ENCODE peak calls at places on chromosomes 12 and 14, in six cellular contexts. V is AG09309, E is uterus, U is cardiac muscle cell, O is astrocyte, I is choroid plexus epithelial cell. B is an unnamed sample.

GRCh38 chr14:34374998-34375740 is 86.9 kb downstream of the SPTSSA start:
- DNase-seq in V (no peak), E (no peak), U (no peak), O (peak; percentile 39), I (no peak), B (no peak)

GRCh38 chr12:13183621-13184020 is 12.9 kb upstream of the EMP1 start:
- DNase-seq in V (no peak), E (no peak), U (no peak), O (no peak), I (no peak), B (no peak)

GRCh38 chr14:38210168-38210567 is 2.5 kb downstream of the SSTR1 start:
- DNase-seq in V (peak; percentile 69), E (no peak), U (no peak), O (no peak), I (no peak), B (peak; percentile 61)

GRCh38 chr12:119902084-119902509 is 25.0 kb upstream of the CIT start:
- DNase-seq in V (peak; percentile 34), E (no peak), U (peak; percentile 61), O (peak; percentile 44), I (peak; percentile 88), B (peak; percentile 71)

GRCh38 chr12:68368332-68368731 is 36.2 kb upstream of the MDM1 start:
- DNase-seq in V (no peak), E (no peak), U (no peak), O (no peak), I (no peak), B (no peak)

GRCh38 chr14:67668559-67668958 is 5.9 kb downstream of the VTI1B start:
- DNase-seq in V (no peak), E (no peak), U (no peak), O (no peak), I (no peak), B (no peak)

GRCh38 chr12:121388421-121388981 is 11.4 kb upstream of the RNF34 start:
- DNase-seq in V (peak; percentile 43), E (no peak), U (no peak), O (peak; percentile 77), I (peak; percentile 14), B (peak; percentile 73)

GRCh38 chr12:13000616-13000934 is 510 bp upstream of the HEBP1 start:
- DNase-seq in V (no peak), E (no peak), U (peak; percentile 62), O (no peak), I (no peak), B (no peak)

GRCh38 chr14:43132441-43132840 is 1374.6 kb downstream of the FSCB start:
- DNase-seq in V (no peak), E (no peak), U (no peak), O (no peak), I (no peak), B (no peak)

GRCh38 chr14:94748667-94749347 is 21.1 kb downstream of the GSC start:
- DNase-seq in V (no peak), E (no peak), U (peak; percentile 66), O (no peak), I (peak; percentile 51), B (no peak)

GRCh38 chr14:76293923-76294322 is 82.0 kb upstream of the ESRRB start:
- DNase-seq in V (no peak), E (no peak), U (no peak), O (no peak), I (no peak), B (no peak)

GRCh38 chr14:41606249-41607118 is at the start of gene LRFN5:
- DNase-seq in V (no peak), E (peak; percentile 56), U (peak; percentile 69), O (peak; percentile 40), I (peak; percentile 46), B (peak; percentile 59)

GRCh38 chr12:94340568-94340967 is 119.1 kb downstream of the CEP83 start:
- DNase-seq in V (no peak), E (no peak), U (no peak), O (no peak), I (no peak), B (no peak)

GRCh38 chr14:91038439-91038838 is 22.0 kb downstream of the RPS6KA5 start:
- DNase-seq in V (peak; percentile 66), E (peak; percentile 31), U (no peak), O (peak; percentile 63), I (no peak), B (peak; percentile 51)

GRCh38 chr12:56922032-56922431 is 12.2 kb downstream of the SDR9C7 start:
- DNase-seq in V (no peak), E (no peak), U (no peak), O (no peak), I (no peak), B (no peak)

GRCh38 chr12:612293-612692 is 51.0 kb downstream of the NINJ2 start:
- DNase-seq in V (no peak), E (no peak), U (no peak), O (no peak), I (no peak), B (no peak)

GRCh38 chr12:612886-613285 is 50.4 kb downstream of the NINJ2 start:
- DNase-seq in V (no peak), E (no peak), U (no peak), O (no peak), I (no peak), B (no peak)

GRCh38 chr12:615620-616019 is 47.6 kb downstream of the NINJ2 start:
- DNase-seq in V (no peak), E (no peak), U (no peak), O (no peak), I (no peak), B (peak; percentile 25)

GRCh38 chr12:614727-615060 is 48.6 kb downstream of the NINJ2 start:
- DNase-seq in V (no peak), E (no peak), U (no peak), O (no peak), I (no peak), B (no peak)

GRCh38 chr12:613996-614726 is 49.1 kb downstream of the NINJ2 start:
- DNase-seq in V (no peak), E (no peak), U (peak; percentile 34), O (no peak), I (peak; percentile 47), B (peak; percentile 26)
- TF ChIP-seq CTCF in V (peak; percentile 23), E (peak; percentile 20), U (peak; percentile 7), O (no peak), I (peak; percentile 49), B (peak; percentile 5)

GRCh38 chr14:51479584-51480305 is 172.0 kb upstream of the FRMD6 start:
- DNase-seq in V (no peak), E (peak; percentile 60), U (no peak), O (peak; percentile 35), I (peak; percentile 59), B (peak; percentile 55)

GRCh38 chr14:51474854-51475253 is 176.9 kb upstream of the FRMD6 start:
- DNase-seq in V (no peak), E (no peak), U (no peak), O (no peak), I (no peak), B (no peak)

GRCh38 chr14:51481643-51482042 is 170.1 kb upstream of the FRMD6 start:
- DNase-seq in V (no peak), E (no peak), U (no peak), O (no peak), I (no peak), B (no peak)

GRCh38 chr14:51482112-51482511 is 169.6 kb upstream of the FRMD6 start:
- DNase-seq in V (no peak), E (no peak), U (no peak), O (no peak), I (no peak), B (no peak)

DNA sequence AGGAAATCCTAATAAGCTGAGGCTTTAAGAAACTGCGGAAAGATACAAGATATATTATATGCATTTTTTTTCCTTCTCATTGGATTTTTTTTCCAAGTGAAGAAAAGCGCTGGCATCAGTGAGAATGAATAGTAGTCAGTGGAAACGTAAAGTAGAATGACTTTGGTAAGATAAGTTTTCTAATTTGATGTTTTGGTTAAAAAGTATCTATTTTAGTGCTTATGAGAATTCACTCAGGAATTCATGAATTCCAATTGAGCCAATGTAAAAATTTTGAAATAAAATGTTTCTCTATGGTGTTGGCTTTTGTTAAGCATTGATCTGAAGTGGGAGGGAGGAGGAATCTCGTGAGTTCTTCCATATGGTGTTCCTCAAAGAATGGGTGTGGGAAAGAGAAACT is 173.5 kb upstream of the FRMD6 start:
- DNase-seq in V (peak; percentile 54), E (no peak), U (no peak), O (no peak), I (no peak), B (peak; percentile 32)
- H3K4me3 ChIP-seq in V (no peak overlapping the region), E (no peak overlapping the region), U (no peak overlapping the region), O (no peak overlapping the region), I (no peak overlapping the region), B (no peak overlapping the region)

GRCh38 chr14:47678157-47678556 is 2.8 kb upstream of the MDGA2 start:
- DNase-seq in V (no peak), E (no peak), U (peak; percentile 11), O (no peak), I (no peak), B (no peak)
- TF ChIP-seq CTCF in V (no peak), E (no peak), U (no peak), O (no peak), I (no peak), B (no peak)

GRCh38 chr12:7705846-7706245 is 5.4 kb upstream of the DPPA3 start:
- DNase-seq in V (no peak), E (no peak), U (no peak), O (no peak), I (no peak), B (no peak)
- H3K4me3 ChIP-seq in V (no peak overlapping the region), E (no peak overlapping the region), U (no peak overlapping the region), O (no peak overlapping the region), I (no peak overlapping the region), B (no peak overlapping the region)

GRCh38 chr12:87866602-87867292 is 162.5 kb downstream of the C12orf50 start:
- DNase-seq in V (no peak), E (no peak), U (no peak), O (no peak), I (peak; percentile 68), B (peak; percentile 17)
- TF ChIP-seq CTCF in V (peak; percentile 59), E (no peak), U (peak; percentile 58), O (peak; percentile 44), I (peak; percentile 74), B (peak; percentile 60)

GRCh38 chr12:106311139-106311538 is 8.6 kb downstream of the TCP11L2 start:
- DNase-seq in V (no peak), E (no peak), U (no peak), O (no peak), I (no peak), B (no peak)
- H3K4me3 ChIP-seq in V (no peak overlapping the region), E (no peak overlapping the region), U (no peak overlapping the region), O (no peak overlapping the region), I (no peak overlapping the region), B (no peak overlapping the region)

GRCh38 chr14:31740688-31741087 is 179.5 kb downstream of the NUBPL start:
- DNase-seq in V (no peak), E (no peak), U (no peak), O (no peak), I (no peak), B (no peak)

GRCh38 chr14:31749275-31749674 is 188.1 kb downstream of the NUBPL start:
- DNase-seq in V (no peak), E (no peak), U (no peak), O (no peak), I (no peak), B (no peak)

GRCh38 chr14:31746326-31746725 is 185.1 kb downstream of the NUBPL start:
- DNase-seq in V (no peak), E (no peak), U (no peak), O (no peak), I (peak; percentile 6), B (no peak)

DNA sequence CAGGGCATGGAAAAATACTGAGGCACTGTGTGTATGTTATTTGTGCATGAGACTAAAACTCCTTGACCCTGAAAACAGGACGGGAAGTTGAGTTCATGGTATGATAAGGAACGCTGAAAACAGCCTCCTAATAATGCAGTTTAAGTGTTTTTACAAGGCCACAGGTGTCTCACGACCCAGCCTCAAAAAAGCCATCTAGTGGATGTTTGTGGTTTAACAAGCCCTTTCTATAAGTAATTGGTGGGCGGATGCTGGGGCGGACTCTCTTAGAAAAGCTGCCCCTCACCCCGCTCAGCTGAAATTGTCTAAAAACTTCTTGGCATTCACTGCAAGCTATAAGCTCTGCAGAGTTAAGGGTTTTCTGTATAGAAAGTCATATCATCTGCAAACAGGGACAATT is 184.5 kb downstream of the NUBPL start:
- DNase-seq in V (no peak), E (no peak), U (no peak), O (no peak), I (no peak), B (no peak)
- TF ChIP-seq CTCF in V (no peak), E (no peak), U (no peak), O (no peak), I (peak; percentile 10), B (no peak)

B was measured in fibroblast of pulmonary artery.